ENCODE peak calls at places on chromosomes 7 and 10, in four cellular contexts. Q, U, E and V are unnamed samples.

GRCh38 chr7:112869111-112869774 is 79.0 kb upstream of the TMEM168 start:
- DNase-seq in U (no peak), Q (peak; percentile 15), E (peak; percentile 24), V (peak; percentile 39)

GRCh38 chr10:104331208-104331838 is 6.9 kb downstream of the ITPRIP start:
- DNase-seq in E (no peak), Q (peak; percentile 86), U (peak; percentile 7), V (no peak)

GRCh38 chr10:62046522-62047239 is 145.2 kb downstream of the ARID5B start:
- DNase-seq in Q (peak; percentile 88), U (no peak), E (no peak), V (no peak)

GRCh38 chr10:90430186-90430585 is 427.7 kb downstream of the HTR7 start:
- DNase-seq in Q (no peak), E (no peak), U (no peak), V (no peak)

GRCh38 chr10:97498076-97498840 is at the start of gene MMS19:
- DNase-seq in Q (peak; percentile 97), U (peak; percentile 84), E (peak; percentile 99), V (peak; percentile 81)

GRCh38 chr7:91850455-91850854 is 30.0 kb downstream of the MTERF1 start:
- DNase-seq in E (no peak), U (no peak), Q (peak; percentile 78), V (peak; percentile 27)

GRCh38 chr7:137036768-137037167 is 168.3 kb downstream of the CHRM2 start:
- DNase-seq in E (no peak), Q (peak; percentile 31), U (no peak), V (no peak)

GRCh38 chr7:139034855-139035587 is 821 bp downstream of the ZC3HAV1L start:
- DNase-seq in U (peak; percentile 6), E (no peak), Q (no peak), V (no peak)

GRCh38 chr10:13268841-13269240 is 31.0 kb downstream of the PHYH start:
- DNase-seq in Q (no peak), U (no peak), E (no peak), V (no peak)

GRCh38 chr10:43816351-43817321 is 168.0 kb upstream of the ZNF32 start:
- DNase-seq in E (peak; percentile 45), U (no peak), Q (peak; percentile 86), V (no peak)

GRCh38 chr10:51129946-51130554 is 55.8 kb downstream of the PRKG1 start:
- DNase-seq in Q (no peak), E (no peak), U (no peak), V (no peak)

GRCh38 chr7:5450549-5451327 is 27.1 kb upstream of the TNRC18 start:
- DNase-seq in Q (no peak), E (peak; percentile 34), U (no peak), V (no peak)

GRCh38 chr7:37476881-37477280 is 28.2 kb upstream of the ELMO1 start:
- DNase-seq in Q (no peak), U (no peak), E (no peak), V (no peak)

GRCh38 chr10:3397846-3398245 is 225.3 kb upstream of the PITRM1 start:
- DNase-seq in Q (no peak), E (no peak), U (no peak), V (no peak)

GRCh38 chr7:109343662-109344061 is 774.0 kb downstream of the DNAJB9 start:
- DNase-seq in U (no peak), Q (no peak), E (no peak), V (no peak)

GRCh38 chr7:153628825-153629224 is 423.4 kb upstream of the DPP6 start:
- DNase-seq in U (no peak), Q (no peak), E (no peak), V (no peak)